ENCODE peak calls at places on chromosomes 13 and 19, in five cellular contexts. F is heart left ventricle, L is transverse colon, E is HFF-Myc, T is choroid plexus epithelial cell. P is an unnamed sample.

GRCh38 chr13:39038569-39038898 is 278 bp downstream of the NHLRC3 start:
- DNase-seq in T (no peak), F (peak), L (peak), E (no peak), P (no peak)

GRCh38 chr13:23469901-23470525 is 36.5 kb upstream of the SACS start:
- DNase-seq in F (no peak), L (no peak), T (peak), E (peak), P (peak)

GRCh38 chr13:110248449-110249143 is 58.4 kb downstream of the COL4A1 start:
- DNase-seq in E (no peak), F (no peak), L (no peak), T (no peak), P (no peak)

GRCh38 chr19:43651758-43652545 is 12.3 kb upstream of the CADM4 start:
- DNase-seq in F (peak), E (peak), T (peak), L (peak), P (peak)

GRCh38 chr19:824885-825284 is 2.8 kb upstream of the AZU1 start:
- DNase-seq in F (no peak), T (no peak), E (no peak), L (no peak), P (no peak)

GRCh38 chr19:4969292-4969771 is 419 bp downstream of the KDM4B start:
- DNase-seq in E (no peak), T (no peak), F (no peak), L (no peak), P (no peak)

GRCh38 chr13:79989251-79989661 is 351.7 kb downstream of the SPRY2 start:
- DNase-seq in E (no peak), L (peak), T (no peak), F (no peak), P (peak)

GRCh38 chr13:39960206-39960605 is 304.7 kb downstream of the COG6 start:
- DNase-seq in F (no peak), L (no peak), T (no peak), E (no peak), P (no peak)

GRCh38 chr13:40271511-40271910 is 394.9 kb downstream of the FOXO1 start:
- DNase-seq in L (peak), E (no peak), F (peak), T (no peak), P (no peak)

GRCh38 chr13:50646070-50646469 is 197.4 kb downstream of the DLEU7 start:
- DNase-seq in F (no peak), L (no peak), E (no peak), T (no peak), P (no peak)
- H3K4me3 ChIP-seq in F (no peak), L (no peak), E (no peak), T (no peak), P (no peak)

DNA sequence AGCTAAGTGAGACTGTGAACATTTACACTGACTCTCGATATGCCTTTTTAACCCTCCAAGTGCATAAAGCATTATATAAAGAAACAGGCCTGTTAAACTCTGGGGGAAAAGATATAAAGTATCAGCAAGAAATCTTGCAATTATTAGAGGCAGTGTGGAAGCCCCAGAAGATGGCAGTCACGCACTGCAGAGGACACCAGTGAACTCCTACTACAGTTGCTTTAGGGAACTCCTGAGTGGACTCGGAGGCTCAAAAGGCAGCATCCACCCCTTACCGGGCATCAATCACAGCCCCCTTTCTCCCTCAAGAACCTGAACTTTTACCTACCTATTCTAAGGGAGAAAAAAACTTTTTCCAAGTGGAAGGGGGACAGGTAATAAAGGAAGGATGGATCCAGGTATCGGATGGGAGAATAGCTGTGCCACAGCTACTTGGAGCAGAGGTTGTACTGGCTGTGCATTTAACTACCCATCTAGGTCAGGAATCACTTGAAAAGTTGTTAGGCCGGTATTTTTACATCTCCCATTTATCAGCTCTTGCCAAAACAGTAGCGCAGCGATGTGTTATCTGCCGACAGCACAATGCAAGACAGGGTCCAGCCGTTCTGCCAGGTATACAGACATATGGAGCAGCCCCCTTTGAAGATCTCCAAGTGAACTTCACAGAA is 80.1 kb downstream of the ZNF486 start:
- DNase-seq in F (no peak), T (peak), L (no peak), E (no peak), P (peak)
- TF ChIP-seq CTCF in F (peak), T (peak), L (no peak), E (no peak), P (no peak)

GRCh38 chr19:17948967-17949930 is 16.4 kb downstream of the CCDC124 start:
- DNase-seq in T (no peak), L (no peak), E (no peak), F (no peak), P (no peak)
- H3K4me3 ChIP-seq in T (no peak), L (peak), E (peak), F (peak), P (no peak)

DNA sequence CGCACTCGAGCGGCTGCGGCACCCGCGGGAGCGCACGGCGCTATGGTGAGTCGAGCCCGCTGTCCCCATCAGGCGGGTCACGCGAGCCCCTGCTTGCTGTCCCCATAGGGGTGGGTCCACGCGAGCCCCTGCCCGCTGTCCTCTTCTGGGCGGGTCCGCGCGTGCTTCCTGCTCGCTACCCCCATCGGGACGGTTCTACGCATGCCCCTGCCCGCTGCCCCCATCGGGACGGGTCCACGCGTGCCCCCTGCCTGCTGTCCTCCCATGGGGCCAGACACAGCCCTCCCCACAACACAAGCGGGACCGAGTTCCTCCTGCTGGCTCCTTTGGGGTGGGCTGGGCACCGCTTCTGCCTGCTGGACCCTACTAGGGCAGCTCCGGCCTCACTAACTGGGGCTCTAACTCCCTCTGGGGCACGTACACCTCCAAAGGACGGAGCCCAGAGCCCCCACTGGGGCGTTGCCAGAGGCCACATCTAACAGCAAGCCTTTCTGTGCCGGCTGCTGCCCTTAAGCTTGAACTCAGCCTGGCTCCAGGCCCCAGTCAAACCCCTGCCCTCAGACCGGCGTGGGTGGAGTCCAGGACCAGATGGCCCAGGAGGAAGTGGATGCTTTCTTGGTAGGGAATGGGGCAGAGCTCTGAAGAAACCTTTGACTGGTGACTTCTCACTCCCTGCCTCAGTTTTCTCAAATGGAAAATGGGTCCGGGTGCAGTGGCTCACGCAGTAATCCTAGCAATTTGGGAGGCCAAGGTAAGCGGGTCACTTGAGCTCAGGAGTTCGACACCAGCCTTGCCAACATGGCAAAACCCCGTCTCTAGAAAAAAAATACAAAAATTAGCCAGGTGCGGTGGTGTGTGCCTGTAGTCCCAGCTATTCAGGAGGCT is 722 bp downstream of the COLGALT1 start:
- DNase-seq in E (no peak), F (peak), T (peak), L (peak), P (peak)
- TF ChIP-seq CTCF in E (no peak), F (no peak), T (no peak), L (no peak), P (no peak)

GRCh38 chr19:13033244-13033643 is 38.0 kb downstream of the NFIX start:
- DNase-seq in T (no peak), F (no peak), L (no peak), E (no peak), P (no peak)

GRCh38 chr19:13034636-13035035 is 39.4 kb downstream of the NFIX start:
- DNase-seq in L (no peak), T (no peak), F (no peak), E (no peak), P (peak)

GRCh38 chr19:13035820-13036365 is 40.6 kb downstream of the NFIX start:
- DNase-seq in T (no peak), L (no peak), F (no peak), E (no peak), P (no peak)

GRCh38 chr19:13032837-13033236 is 37.6 kb downstream of the NFIX start:
- DNase-seq in E (no peak), T (no peak), F (no peak), L (no peak), P (no peak)

DNA sequence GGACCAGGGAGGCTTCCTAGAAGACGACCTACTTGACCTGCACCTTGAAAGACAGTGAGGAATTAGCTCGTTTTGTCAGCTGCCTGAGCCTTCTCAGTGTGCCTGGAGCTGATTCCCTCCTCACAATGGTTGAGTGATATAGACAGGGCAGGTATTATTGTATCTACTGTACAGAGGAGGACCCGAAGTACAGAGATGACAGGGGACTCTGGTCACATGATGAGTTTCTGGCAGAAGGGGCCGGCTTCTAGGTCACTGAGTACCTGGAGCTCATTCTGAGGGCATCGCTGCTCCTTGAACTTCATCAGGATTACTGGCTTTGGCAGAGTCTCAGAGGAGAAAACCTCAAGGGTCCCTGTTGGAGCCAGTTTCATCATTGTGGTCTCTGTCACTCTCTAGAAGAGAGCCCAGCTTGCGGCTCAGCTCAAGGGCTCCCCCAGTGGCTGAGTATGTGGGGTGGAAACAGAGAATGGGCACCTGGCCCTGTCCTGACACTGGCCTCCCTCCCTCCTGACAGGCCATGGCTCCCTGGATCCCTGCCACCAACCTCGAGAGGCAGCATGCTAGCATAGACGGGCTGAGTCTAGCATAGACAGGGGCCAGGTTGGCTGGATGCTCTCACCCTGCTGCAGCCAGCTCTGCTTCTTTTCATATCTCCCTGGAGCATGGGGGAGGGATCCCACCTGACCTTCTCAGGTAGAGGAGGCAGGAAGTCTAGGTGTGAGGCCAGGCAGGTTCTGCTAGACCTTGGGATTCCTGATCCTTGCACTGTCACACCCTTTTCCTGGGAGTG is 38.7 kb downstream of the NFIX start:
- DNase-seq in L (peak), T (peak), F (peak), E (no peak), P (peak)
- H3K4me3 ChIP-seq in L (no peak), T (no peak), F (no peak), E (no peak), P (peak)

GRCh38 chr13:44819762-44820161 is 169.5 kb downstream of the NUFIP1 start:
- DNase-seq in F (no peak), T (no peak), E (no peak), L (no peak), P (no peak)

GRCh38 chr13:44819245-44819644 is 170.0 kb downstream of the NUFIP1 start:
- DNase-seq in T (peak), F (no peak), L (no peak), E (peak), P (peak)

GRCh38 chr13:44818016-44818415 is 171.3 kb downstream of the NUFIP1 start:
- DNase-seq in E (no peak), F (no peak), T (no peak), L (no peak), P (no peak)

GRCh38 chr13:44816701-44817684 is 172.3 kb downstream of the NUFIP1 start:
- DNase-seq in F (no peak), E (no peak), T (peak), L (no peak), P (no peak)

DNA sequence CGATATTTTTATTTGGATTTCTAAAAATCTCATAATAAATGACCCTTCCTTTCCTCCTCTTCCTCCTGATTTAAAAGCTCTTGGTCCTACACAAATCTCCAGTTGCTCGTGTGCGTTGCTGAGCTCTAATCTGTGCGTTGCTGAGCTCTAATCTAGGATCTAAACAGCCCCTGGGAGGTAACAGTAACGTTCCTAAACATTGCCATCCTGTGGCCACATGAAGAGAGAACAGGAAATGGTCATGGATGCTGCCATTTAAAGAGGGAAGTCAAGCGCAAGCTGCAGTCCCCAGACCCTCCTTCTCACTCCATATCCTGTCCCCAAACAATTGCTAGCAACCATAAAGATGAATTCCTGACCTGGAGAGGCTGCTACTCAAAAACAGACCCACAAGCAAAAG is 170.8 kb downstream of the NUFIP1 start:
- DNase-seq in T (peak), L (no peak), F (no peak), E (no peak), P (no peak)
- TF ChIP-seq CTCF in T (peak), L (no peak), F (no peak), E (no peak), P (no peak)

GRCh38 chr19:44905437-44906160 is at the start of gene APOE:
- DNase-seq in L (peak), F (no peak), T (peak), E (no peak), P (no peak)
- H3K4me3 ChIP-seq in L (peak), F (peak), T (peak), E (no peak), P (peak)

GRCh38 chr13:60331249-60332012 is 65.6 kb upstream of the TDRD3 start:
- DNase-seq in F (no peak), E (no peak), T (no peak), L (no peak), P (no peak)

GRCh38 chr13:60328073-60328472 is 68.9 kb upstream of the TDRD3 start:
- DNase-seq in T (peak), L (no peak), E (no peak), F (no peak), P (no peak)

GRCh38 chr13:60326273-60326672 is 70.7 kb upstream of the TDRD3 start:
- DNase-seq in E (no peak), L (no peak), F (no peak), T (peak), P (no peak)

GRCh38 chr13:60327551-60327950 is 69.5 kb upstream of the TDRD3 start:
- DNase-seq in L (no peak), E (no peak), F (no peak), T (no peak), P (no peak)

GRCh38 chr13:60329221-60329983 is 67.6 kb upstream of the TDRD3 start:
- DNase-seq in T (peak), F (no peak), L (peak), E (no peak), P (peak)
- TF ChIP-seq CTCF in T (peak), F (no peak), L (no peak), E (peak), P (peak)

GRCh38 chr13:29536853-29537252 is 58.6 kb downstream of the SLC7A1 start:
- DNase-seq in F (no peak), E (no peak), T (no peak), L (no peak), P (no peak)

GRCh38 chr13:29532821-29533220 is 62.7 kb downstream of the SLC7A1 start:
- DNase-seq in T (no peak), F (no peak), L (no peak), E (no peak), P (no peak)

GRCh38 chr13:29538625-29538976 is 56.9 kb downstream of the SLC7A1 start:
- DNase-seq in L (no peak), F (no peak), E (no peak), T (no peak), P (no peak)

GRCh38 chr13:29537736-29538624 is 57.5 kb downstream of the SLC7A1 start:
- DNase-seq in L (no peak), E (no peak), T (no peak), F (no peak), P (no peak)

GRCh38 chr13:29535663-29536655 is 59.5 kb downstream of the SLC7A1 start:
- DNase-seq in E (no peak), T (no peak), L (no peak), F (no peak), P (no peak)
- H3K4me3 ChIP-seq in E (no peak), T (no peak), L (no peak), F (no peak), P (no peak)

P was measured in fibroblast of the aortic adventitia.